ENCODE peak calls at places on chromosomes 12 and 14, in four cellular contexts. W is tibial nerve, J is sigmoid colon, A is tibial artery. N is an unnamed sample.

GRCh38 chr14:102927346-102927877 is 4.9 kb downstream of the AMN start:
- DNase-seq in W (no peak), A (no peak), J (no peak), N (no peak)

GRCh38 chr12:64618953-64619590 is 8.8 kb downstream of the RASSF3 start:
- DNase-seq in J (no peak), W (no peak), A (no peak), N (no peak)

GRCh38 chr14:77488558-77488957 is 10.1 kb downstream of the ISM2 start:
- DNase-seq in W (no peak), J (no peak), A (no peak), N (no peak)

GRCh38 chr12:70745066-70745465 is 107.8 kb upstream of the PTPRB start:
- DNase-seq in W (no peak), A (no peak), J (no peak), N (no peak)

GRCh38 chr14:85516239-85517112 is 13.5 kb upstream of the FLRT2 start:
- DNase-seq in J (no peak), A (no peak), W (no peak), N (no peak)

GRCh38 chr12:100331871-100332270 is 25.0 kb upstream of the SLC17A8 start:
- DNase-seq in A (no peak), W (no peak), J (no peak), N (no peak)

GRCh38 chr12:46187023-46187422 is 81.8 kb downstream of the SLC38A1 start:
- DNase-seq in A (no peak), J (peak; percentile 75), W (peak; percentile 37), N (no peak)

GRCh38 chr12:81699572-81699971 is 59.6 kb downstream of the PPFIA2 start:
- DNase-seq in W (no peak), J (no peak), A (no peak), N (no peak)

GRCh38 chr12:108907861-108908302 is 28.0 kb downstream of the DAO start:
- DNase-seq in J (no peak), W (no peak), A (no peak), N (no peak)

GRCh38 chr12:125650587-125650986 is 585.4 kb downstream of the AACS start:
- DNase-seq in J (no peak), A (no peak), W (no peak), N (no peak)

GRCh38 chr12:47277972-47278448 is 198.3 kb upstream of the AMIGO2 start:
- DNase-seq in J (no peak), A (no peak), W (no peak), N (no peak)

GRCh38 chr14:92780444-92780843 is 13.7 kb upstream of the GOLGA5 start:
- DNase-seq in J (no peak), W (no peak), A (no peak), N (no peak)

GRCh38 chr14:45201908-45202307 is 51.1 kb downstream of the MIS18BP1 start:
- DNase-seq in A (no peak), W (no peak), J (no peak), N (no peak)

GRCh38 chr14:100547633-100548294 is 39.5 kb downstream of the BEGAIN start:
- DNase-seq in J (peak; percentile 81), W (no peak), A (peak; percentile 77), N (peak; percentile 26)

GRCh38 chr14:73259837-73260236 is 22.5 kb downstream of the PAPLN start:
- DNase-seq in A (no peak), J (no peak), W (no peak), N (no peak)

GRCh38 chr14:28635387-28635786 is 131.2 kb upstream of the FOXG1 start:
- DNase-seq in J (no peak), A (no peak), W (no peak), N (no peak)

GRCh38 chr14:90388437-90388836 is 8.4 kb upstream of the CALM1 start:
- DNase-seq in J (no peak), A (no peak), W (no peak), N (no peak)

GRCh38 chr12:48946206-48946605 is 11.1 kb downstream of the ARF3 start:
- DNase-seq in W (no peak), A (no peak), J (no peak), N (no peak)

GRCh38 chr14:22190411-22191191 is 398.4 kb downstream of the DAD1 start:
- DNase-seq in A (no peak), W (no peak), J (no peak), N (no peak)

GRCh38 chr14:76920572-76921175 is 94.5 kb downstream of the LRRC74A start:
- DNase-seq in A (no peak), J (no peak), W (no peak), N (no peak)

GRCh38 chr14:30337456-30337855 is 221.5 kb upstream of the G2E3 start:
- DNase-seq in J (no peak), W (no peak), A (no peak), N (no peak)

GRCh38 chr12:97556201-97556824 is 93.7 kb downstream of the RMST start:
- DNase-seq in W (no peak), J (no peak), A (no peak), N (no peak)
- H3K27ac ChIP-seq in W (no peak overlapping the region), J (no peak overlapping the region), A (no peak overlapping the region), N (no peak overlapping the region)

GRCh38 chr12:124398578-124399227 is 103.8 kb downstream of the RFLNA start:
- DNase-seq in J (peak; percentile 96), A (peak; percentile 97), W (peak; percentile 72), N (no peak)
- TF ChIP-seq CTCF in J (no peak), A (no peak), W (no peak), N (no peak)

GRCh38 chr14:96303981-96304380 is 48.0 kb downstream of the BDKRB1 start:
- DNase-seq in A (no peak), W (no peak), J (no peak), N (no peak)

GRCh38 chr14:96304956-96305355 is 48.9 kb downstream of the BDKRB1 start:
- DNase-seq in J (no peak), W (no peak), A (no peak), N (no peak)

GRCh38 chr14:96307434-96307833 is 51.4 kb downstream of the BDKRB1 start:
- DNase-seq in W (no peak), J (no peak), A (no peak), N (no peak)

GRCh38 chr14:96309907-96310330 is 53.2 kb downstream of the ATG2B start:
- DNase-seq in A (no peak), W (no peak), J (no peak), N (no peak)

DNA sequence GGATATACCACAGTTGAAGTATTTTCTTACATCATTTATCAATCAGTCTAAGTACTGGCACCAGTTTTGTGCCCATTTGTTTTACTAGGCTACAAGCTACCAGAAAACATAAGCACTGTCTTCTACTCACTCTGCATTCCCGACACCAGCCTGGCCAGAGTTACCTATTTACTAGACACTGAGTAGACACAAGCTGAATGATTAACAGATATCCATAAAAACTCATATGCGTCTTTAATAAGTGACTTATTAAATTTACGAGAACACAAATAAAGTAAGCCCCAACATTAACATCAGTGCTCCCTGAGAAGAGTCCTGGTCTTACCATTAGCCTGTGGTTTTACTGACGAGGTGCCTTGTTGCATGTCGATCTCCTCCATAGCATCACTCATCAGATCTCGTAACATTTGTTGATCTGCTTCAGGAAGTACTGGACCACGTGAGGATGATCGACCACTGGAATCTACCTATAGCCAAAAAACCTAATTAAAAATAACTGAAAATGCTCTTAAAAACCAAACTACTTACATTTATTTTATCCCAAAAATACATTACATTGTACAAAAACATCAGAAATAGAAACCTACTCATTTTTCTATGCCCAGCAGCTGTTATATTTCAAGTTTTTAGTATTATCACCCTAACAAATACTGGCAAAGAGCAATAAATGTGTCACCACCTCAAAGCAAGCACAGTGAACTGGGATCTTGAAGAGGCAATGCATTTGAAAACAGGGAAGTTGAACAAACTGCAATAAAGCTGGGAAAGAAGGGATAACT is 53.3 kb downstream of the BDKRB1 start:
- DNase-seq in W (no peak), A (no peak), J (no peak), N (no peak)
- H3K27ac ChIP-seq in W (no peak overlapping the region), A (no peak overlapping the region), J (no peak overlapping the region), N (no peak overlapping the region)

GRCh38 chr12:32679091-32679909 is at the start of gene DNM1L:
- DNase-seq in J (peak; percentile 97), A (peak; percentile 97), W (peak; percentile 82), N (peak; percentile 87)
- TF ChIP-seq CTCF in J (no peak), A (no peak), W (peak; percentile 35), N (no peak)

DNA sequence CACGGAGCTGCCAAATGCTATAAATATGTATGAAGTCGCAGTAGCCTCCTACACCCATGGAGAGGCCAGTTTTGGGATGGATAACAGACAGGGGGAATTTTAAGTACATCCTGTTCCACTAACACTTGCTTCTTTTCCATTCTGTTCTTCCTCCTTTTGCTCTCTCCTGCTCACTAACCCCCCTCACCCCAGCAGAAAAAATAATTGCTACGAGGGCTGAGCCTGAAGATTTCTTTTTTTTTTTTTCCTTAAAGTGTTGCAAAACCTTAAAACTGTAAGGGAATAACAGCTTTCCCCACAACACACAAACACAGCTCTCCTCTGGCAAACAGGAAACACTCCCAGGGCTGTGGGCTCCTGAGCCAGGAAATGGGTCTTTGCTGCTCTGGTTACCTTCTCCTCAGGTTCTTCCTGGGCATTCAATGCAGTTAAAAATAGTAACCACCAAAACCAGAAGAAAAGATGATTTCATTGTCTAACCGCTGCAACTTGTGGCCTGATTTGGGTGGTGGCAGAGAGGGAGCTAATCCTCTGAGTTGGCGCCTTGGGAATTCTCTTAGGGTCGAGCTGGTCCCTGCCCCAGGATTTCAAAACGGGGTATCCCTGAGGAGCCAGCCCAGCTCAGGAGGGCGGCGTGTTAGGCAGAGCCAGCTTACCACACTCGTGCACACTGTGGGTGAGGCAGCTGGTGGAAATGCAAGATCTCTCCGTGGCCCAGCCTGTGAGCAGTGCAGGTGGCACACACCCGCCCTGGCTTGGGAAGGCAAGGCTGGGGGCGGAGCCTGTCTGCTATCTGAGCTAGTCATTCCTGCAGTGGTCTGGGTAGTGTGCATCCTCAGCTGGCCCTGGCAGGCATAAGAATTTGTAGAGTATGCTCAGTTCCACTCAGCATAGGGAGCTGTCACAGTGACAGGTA is 17.1 kb upstream of the EMP1 start:
- DNase-seq in A (no peak), W (no peak), J (peak; percentile 74), N (peak; percentile 30)
- H3K27ac ChIP-seq in A (peak overlapping the region; percentile 33), W (peak overlapping the region; percentile 17), J (peak overlapping the region; percentile 73), N (no peak overlapping the region)

GRCh38 chr14:94127330-94127729 is 2.1 kb downstream of the IFI27L2 start:
- DNase-seq in J (no peak), A (no peak), W (no peak), N (no peak)
- TF ChIP-seq CTCF in J (no peak), A (no peak), W (no peak), N (no peak)

GRCh38 chr14:53183611-53184010 is 30.5 kb upstream of the DDHD1 start:
- DNase-seq in A (no peak), J (no peak), W (no peak), N (no peak)

GRCh38 chr14:53183071-53183470 is 29.9 kb upstream of the DDHD1 start:
- DNase-seq in W (no peak), J (no peak), A (no peak), N (no peak)

GRCh38 chr14:53190938-53191337 is 37.8 kb upstream of the DDHD1 start:
- DNase-seq in W (no peak), J (no peak), A (no peak), N (no peak)

GRCh38 chr14:53187921-53188463 is 34.9 kb upstream of the DDHD1 start:
- DNase-seq in A (no peak), W (no peak), J (no peak), N (no peak)

GRCh38 chr14:53186532-53186931 is 33.4 kb upstream of the DDHD1 start:
- DNase-seq in W (no peak), A (no peak), J (no peak), N (no peak)
- H3K27ac ChIP-seq in W (no peak overlapping the region), A (no peak overlapping the region), J (no peak overlapping the region), N (no peak overlapping the region)

DNA sequence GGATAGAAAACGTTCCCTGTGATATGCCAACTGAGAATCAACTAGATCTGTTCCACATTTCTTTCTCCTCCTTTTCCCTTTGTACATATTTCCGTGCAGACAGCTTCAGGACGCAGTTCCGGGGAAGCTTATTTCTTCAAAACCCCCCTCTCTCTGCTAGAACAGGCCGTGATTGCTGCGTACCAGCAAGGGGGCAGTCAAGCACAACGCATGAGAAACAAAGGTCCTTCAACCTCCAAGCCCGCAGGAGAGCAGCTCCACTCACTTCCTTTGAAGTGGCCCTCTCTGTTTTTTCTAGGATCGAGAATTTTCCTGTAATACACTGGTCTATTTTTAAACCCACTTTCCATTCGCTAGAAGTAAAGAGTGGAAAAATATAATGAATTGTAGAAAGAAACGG is 80.8 kb downstream of the ZNF664 start:
- DNase-seq in J (peak; percentile 84), W (peak; percentile 33), A (no peak), N (no peak)
- TF ChIP-seq CTCF in J (peak; percentile 65), W (peak; percentile 61), A (peak; percentile 68), N (no peak)

N was measured in CD4-positive, alpha-beta T cell.